ENCODE peak calls at places on chromosomes 5 and 9, in eight cellular contexts. I is AG04449, S is BE2C, O is A549, P is ovary, Y is retinal pigment epithelial cell, G is mucosa of descending colon, B is neural progenitor cell. U is an unnamed sample.

GRCh38 chr9:127768666-127769065 is 9.8 kb downstream of the SH2D3C start:
- DNase-seq in O (no peak), I (no peak), G (no peak), B (no peak), Y (no peak), P (no peak), S (no peak), U (no peak)

GRCh38 chr5:173397531-173397930 is 69.3 kb upstream of the STC2 start:
- DNase-seq in O (no peak), G (no peak), S (no peak), I (no peak), P (no peak), B (no peak), Y (no peak), U (no peak)

GRCh38 chr9:110047232-110047954 is 160.6 kb downstream of the C9orf152 start:
- DNase-seq in O (no peak), B (peak), S (no peak), Y (no peak), G (no peak), I (no peak), P (no peak), U (no peak)

GRCh38 chr9:85667374-85667773 is 74.4 kb downstream of the AGTPBP1 start:
- DNase-seq in B (no peak), P (no peak), G (no peak), I (no peak), Y (no peak), S (no peak), O (no peak), U (no peak)

GRCh38 chr9:115141612-115142011 is 23.7 kb upstream of the TNC start:
- DNase-seq in I (no peak), G (no peak), B (no peak), P (no peak), S (no peak), Y (no peak), O (no peak), U (no peak)

GRCh38 chr9:71937070-71937625 is 25.7 kb downstream of the C9orf85 start:
- DNase-seq in Y (no peak), P (no peak), B (no peak), I (no peak), S (no peak), O (no peak), G (no peak), U (no peak)

GRCh38 chr9:137330689-137331088 is 28.6 kb upstream of the NRARP start:
- DNase-seq in O (no peak), B (no peak), I (no peak), P (no peak), S (no peak), G (no peak), Y (no peak), U (no peak)

GRCh38 chr9:130446111-130446861 is 1.5 kb downstream of the ASS1 start:
- DNase-seq in Y (no peak), O (no peak), B (peak), G (peak), P (peak), S (peak), I (peak), U (peak)

GRCh38 chr5:72288923-72289322 is 31.1 kb downstream of the MRPS27 start:
- DNase-seq in S (peak), G (no peak), O (no peak), B (no peak), P (no peak), Y (no peak), I (no peak), U (no peak)

GRCh38 chr9:123864291-123864690 is 65.6 kb downstream of the DENND1A start:
- DNase-seq in O (no peak), P (no peak), I (no peak), G (no peak), S (no peak), B (peak), Y (no peak), U (no peak)

GRCh38 chr5:123585871-123586270 is 73.9 kb downstream of the CSNK1G3 start:
- DNase-seq in Y (no peak), B (no peak), P (no peak), S (no peak), O (no peak), G (no peak), I (no peak), U (no peak)

GRCh38 chr9:137574192-137574591 is 4.5 kb downstream of the DPH7 start:
- DNase-seq in B (no peak), I (no peak), O (no peak), P (no peak), Y (no peak), G (no peak), S (no peak), U (no peak)

GRCh38 chr5:18944771-18945170 is 1043.2 kb downstream of the CDH18 start:
- DNase-seq in B (no peak), I (no peak), S (no peak), P (no peak), G (no peak), O (no peak), Y (no peak), U (no peak)

GRCh38 chr5:33409435-33410146 is 31.2 kb upstream of the TARS1 start:
- DNase-seq in O (no peak), Y (no peak), P (peak), B (no peak), G (no peak), S (no peak), I (peak), U (no peak)

GRCh38 chr5:168679515-168679920 is 100.3 kb upstream of the PANK3 start:
- DNase-seq in S (peak), G (peak), O (peak), B (peak), Y (peak), I (peak), P (peak), U (no peak)

GRCh38 chr9:88173378-88173999 is 35.2 kb upstream of the SPATA31C2 start:
- DNase-seq in O (peak), P (no peak), I (peak), G (peak), S (peak), Y (peak), B (peak), U (no peak)

GRCh38 chr5:440413-441180 is 2.4 kb upstream of the EXOC3 start:
- DNase-seq in S (no peak), I (no peak), B (no peak), Y (no peak), P (no peak), O (no peak), G (no peak), U (no peak)

GRCh38 chr9:89022071-89022721 is 30.9 kb downstream of the S1PR3 start:
- DNase-seq in S (no peak), Y (peak), P (no peak), B (no peak), G (no peak), I (no peak), O (no peak), U (peak)

GRCh38 chr9:81116340-81117207 is 572.8 kb downstream of the TLE1 start:
- DNase-seq in Y (no peak), P (no peak), S (no peak), G (no peak), I (no peak), O (no peak), B (no peak), U (no peak)

GRCh38 chr5:120479066-120479465 is 15.0 kb downstream of the PRR16 start:
- DNase-seq in G (no peak), O (no peak), B (no peak), I (no peak), S (no peak), P (no peak), Y (peak), U (no peak)

GRCh38 chr5:150057996-150058395 is 28.4 kb downstream of the CSF1R start:
- DNase-seq in S (no peak), I (no peak), O (no peak), G (no peak), Y (peak), P (no peak), B (no peak), U (no peak)

GRCh38 chr5:168334161-168335094 is 43.0 kb downstream of the WWC1 start:
- DNase-seq in Y (peak), I (peak), G (no peak), B (peak), O (peak), P (no peak), S (no peak), U (no peak)

GRCh38 chr5:120239076-120239475 is 225.0 kb upstream of the PRR16 start:
- DNase-seq in I (no peak), G (no peak), P (no peak), B (no peak), O (no peak), Y (no peak), S (no peak), U (no peak)

GRCh38 chr5:73770601-73771025 is 144.6 kb downstream of the ARHGEF28 start:
- DNase-seq in Y (no peak), I (no peak), B (no peak), G (no peak), S (no peak), O (no peak), P (no peak), U (no peak)

GRCh38 chr5:73777192-73777591 is 151.2 kb downstream of the ARHGEF28 start:
- DNase-seq in S (no peak), Y (no peak), G (no peak), O (no peak), B (no peak), P (no peak), I (no peak), U (no peak)

GRCh38 chr5:73770172-73770571 is 144.2 kb downstream of the ARHGEF28 start:
- DNase-seq in Y (no peak), P (no peak), I (no peak), G (no peak), B (no peak), S (no peak), O (no peak), U (no peak)

GRCh38 chr5:73776405-73776804 is 150.4 kb downstream of the ARHGEF28 start:
- DNase-seq in I (no peak), P (no peak), Y (no peak), O (no peak), B (no peak), S (no peak), G (no peak), U (no peak)

GRCh38 chr5:73774924-73775323 is 148.9 kb downstream of the ARHGEF28 start:
- DNase-seq in P (no peak), Y (no peak), S (no peak), G (no peak), O (no peak), I (no peak), B (no peak), U (no peak)
- H3K4me3 ChIP-seq in P (no peak), Y (no peak), S (no peak), G (no peak), O (no peak), I (no peak), B (no peak), U (no peak)

GRCh38 chr5:91151947-91152346 is 231.2 kb downstream of the ARRDC3 start:
- DNase-seq in O (peak), Y (peak), G (no peak), B (no peak), I (peak), S (no peak), P (peak), U (peak)
- H3K4me3 ChIP-seq in O (no peak), Y (no peak), G (no peak), B (no peak), I (no peak), S (no peak), P (no peak), U (no peak)

DNA sequence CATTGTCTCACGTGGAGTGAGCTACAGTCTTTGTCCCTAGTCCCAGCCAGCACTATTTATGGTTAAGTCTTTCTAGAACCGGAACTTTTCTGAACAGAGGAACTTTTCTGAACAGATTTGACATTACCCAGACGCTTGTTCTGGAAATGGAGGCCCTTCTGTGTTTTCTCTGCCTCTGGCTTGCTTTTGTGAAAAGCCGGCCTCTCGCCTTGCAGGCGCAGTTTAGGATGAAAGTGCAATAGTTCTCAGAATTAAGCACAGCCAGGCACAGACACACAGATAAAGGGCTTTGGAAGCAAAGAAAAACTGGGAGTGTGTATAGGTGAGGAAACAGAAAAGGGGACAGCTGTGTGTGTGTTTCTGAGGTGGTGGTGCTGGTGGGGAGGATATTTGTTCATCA is 5.9 kb downstream of the GDNF start:
- DNase-seq in P (no peak), G (no peak), I (no peak), O (no peak), S (peak), B (peak), Y (no peak), U (no peak)
- H3K4me3 ChIP-seq in P (peak), G (no peak), I (no peak), O (no peak), S (peak), B (peak), Y (no peak), U (no peak)

DNA sequence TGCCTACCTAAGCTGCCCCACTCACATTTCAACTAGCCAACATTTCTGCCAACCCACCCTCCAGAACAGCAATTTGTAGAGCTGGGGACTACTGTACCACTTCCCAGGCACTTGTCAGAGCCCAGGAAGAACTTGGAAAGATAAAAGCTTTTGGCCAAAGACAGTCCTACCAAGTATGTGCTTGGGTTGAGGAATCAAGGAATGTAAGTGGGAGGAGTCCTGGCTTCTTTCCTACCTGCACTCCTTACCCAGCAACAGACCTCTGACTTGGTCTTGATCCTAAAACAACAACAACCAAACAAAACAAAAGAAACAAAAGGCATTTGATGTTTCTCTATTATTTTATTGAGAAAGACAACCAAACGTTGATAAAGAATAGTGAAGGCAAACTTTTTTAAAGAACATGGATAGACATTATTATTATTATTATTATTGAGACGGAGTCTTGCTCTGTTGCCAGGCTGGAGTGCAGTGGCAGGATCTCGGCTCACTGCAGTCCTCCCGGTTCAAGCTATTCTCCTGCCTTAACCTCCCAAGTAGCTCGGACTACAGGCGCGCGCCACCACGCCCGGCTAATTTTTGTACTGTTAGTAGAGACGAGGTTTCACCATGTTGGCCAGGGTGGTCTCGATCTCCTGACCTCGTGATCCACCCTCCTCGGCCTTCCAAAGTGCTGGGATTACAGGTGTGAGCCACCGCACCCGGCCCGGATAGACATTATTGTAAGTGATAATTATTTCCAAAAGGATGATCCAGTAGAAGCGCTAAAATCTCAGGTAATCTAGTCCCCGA is 33.5 kb downstream of the ANXA2R start:
- DNase-seq in P (no peak), S (no peak), O (no peak), Y (no peak), I (no peak), G (no peak), B (no peak), U (no peak)
- H3K4me3 ChIP-seq in P (peak), S (peak), O (no peak), Y (no peak), I (no peak), G (no peak), B (no peak), U (peak)

GRCh38 chr9:114098021-114098659 is 952 bp downstream of the KIF12 start:
- DNase-seq in O (peak), S (peak), G (peak), B (peak), P (no peak), Y (no peak), I (no peak), U (peak)

GRCh38 chr9:114100536-114100935 is 1.4 kb upstream of the KIF12 start:
- DNase-seq in G (no peak), O (no peak), P (no peak), Y (no peak), B (no peak), I (no peak), S (no peak), U (no peak)

GRCh38 chr9:114097613-114098020 is 1.5 kb downstream of the KIF12 start:
- DNase-seq in B (peak), G (peak), O (no peak), S (no peak), Y (no peak), I (no peak), P (no peak), U (no peak)

GRCh38 chr9:114098660-114099522 is at the start of gene KIF12:
- DNase-seq in B (peak), Y (no peak), P (no peak), O (peak), G (peak), S (peak), I (no peak), U (peak)

GRCh38 chr9:114099523-114100270 is 605 bp upstream of the KIF12 start:
- DNase-seq in Y (no peak), P (no peak), B (no peak), I (no peak), O (no peak), S (no peak), G (no peak), U (no peak)
- H3K4me3 ChIP-seq in Y (no peak), P (no peak), B (peak), I (no peak), O (no peak), S (no peak), G (no peak), U (no peak)

DNA sequence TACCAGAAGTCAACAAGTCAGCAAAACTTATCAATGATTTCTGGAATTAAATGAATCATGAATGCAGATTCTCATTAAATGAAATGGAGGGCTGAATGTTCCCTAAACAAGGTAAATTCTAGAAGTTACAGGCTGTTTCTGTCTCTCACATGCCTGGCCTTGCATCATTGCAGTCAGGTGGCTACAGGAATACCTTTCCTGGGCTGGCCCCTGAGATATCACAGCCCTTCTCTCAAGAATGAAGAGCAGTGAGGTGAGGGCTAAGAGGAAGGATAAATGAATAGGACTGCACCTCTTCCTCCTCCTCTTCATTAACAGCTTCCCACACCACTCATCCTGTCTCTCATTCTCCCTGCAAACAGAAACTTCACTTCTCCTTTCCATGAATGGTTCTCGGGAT is 22.5 kb downstream of the ARHGEF28 start:
- DNase-seq in O (no peak), P (no peak), B (no peak), S (no peak), G (no peak), I (no peak), Y (no peak), U (no peak)
- H3K4me3 ChIP-seq in O (no peak), P (no peak), B (no peak), S (no peak), G (no peak), I (no peak), Y (no peak), U (no peak)

DNA sequence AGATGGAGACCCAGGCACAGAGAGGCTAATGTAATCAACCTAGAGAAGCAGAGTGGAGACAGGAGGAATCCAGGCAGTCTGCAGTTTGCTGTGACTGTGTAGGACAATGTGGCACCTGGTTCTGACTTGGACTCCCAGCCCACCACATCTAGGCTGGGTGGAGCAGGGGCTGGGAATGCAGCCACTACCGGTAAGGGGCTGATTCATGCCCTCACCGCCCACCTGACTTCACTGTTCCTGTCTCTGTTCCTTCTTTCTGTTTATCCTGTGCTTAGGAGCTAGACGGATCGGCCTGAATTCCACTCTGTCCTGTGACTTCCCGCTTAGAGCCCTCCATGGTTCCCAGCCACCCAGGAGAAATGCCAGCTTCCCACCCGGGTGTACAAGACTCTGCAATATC is 2.6 kb downstream of the PDLIM4 start:
- DNase-seq in P (no peak), B (no peak), Y (no peak), S (no peak), O (no peak), G (no peak), I (no peak), U (no peak)
- H3K4me3 ChIP-seq in P (no peak), B (no peak), Y (no peak), S (peak), O (no peak), G (no peak), I (peak), U (no peak)

DNA sequence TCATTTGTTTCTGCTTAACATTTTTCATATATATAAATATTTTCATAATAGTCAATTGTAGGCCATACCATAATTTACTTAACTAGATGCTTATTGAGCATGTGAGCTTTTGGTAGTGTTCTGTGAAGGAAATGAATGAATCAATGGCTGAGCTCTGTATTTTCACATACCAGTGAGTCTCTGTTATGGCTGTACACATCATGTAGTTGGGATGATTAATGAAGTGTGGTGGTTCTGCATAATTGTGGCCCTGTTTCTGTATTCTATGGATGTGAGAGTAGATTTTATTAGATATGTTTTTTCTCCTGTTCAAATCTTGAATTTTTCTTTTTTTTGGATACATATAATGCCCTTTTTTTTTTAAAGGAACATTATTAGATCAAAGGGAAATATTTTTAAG is 56.2 kb downstream of the CTNNA1 start:
- DNase-seq in S (no peak), B (no peak), P (no peak), I (no peak), Y (no peak), G (no peak), O (no peak), U (no peak)
- H3K4me3 ChIP-seq in S (no peak), B (no peak), P (no peak), I (no peak), Y (no peak), G (no peak), O (no peak), U (no peak)